ENCODE peak calls at places on chromosomes 12 and 14, in six cellular contexts. M is mesendoderm, S is IMR-90, G is neuronal stem cell, Y is H1, U is trophoblast cell. R is an unnamed sample.

GRCh38 chr14:101489092-101489760 is 72.1 kb upstream of the DIO3 start:
- DNase-seq in Y (no peak), S (no peak), G (no peak), U (no peak), M (no peak), R (no peak)

GRCh38 chr12:113040722-113041168 is 15.8 kb upstream of the DTX1 start:
- DNase-seq in G (no peak), Y (no peak), M (peak), S (peak), U (peak), R (peak)

GRCh38 chr14:29274890-29275651 is 508.5 kb downstream of the FOXG1 start:
- DNase-seq in U (no peak), S (no peak), M (no peak), Y (no peak), G (no peak), R (no peak)

GRCh38 chr12:108750471-108751402 is 19.4 kb upstream of the CORO1C start:
- DNase-seq in Y (no peak), S (no peak), G (no peak), U (no peak), M (no peak), R (no peak)

GRCh38 chr14:96735509-96735908 is 61.7 kb upstream of the VRK1 start:
- DNase-seq in U (no peak), G (no peak), Y (no peak), M (no peak), S (no peak), R (no peak)

GRCh38 chr14:64604854-64605253 is 55.1 kb downstream of the PPP1R36 start:
- DNase-seq in U (no peak), G (no peak), S (no peak), M (no peak), Y (peak), R (no peak)

GRCh38 chr14:80117876-80118275 is 93.4 kb downstream of the DIO2 start:
- DNase-seq in Y (no peak), M (no peak), G (no peak), U (no peak), S (no peak), R (no peak)

GRCh38 chr12:75389061-75389460 is 1.8 kb upstream of the GLIPR1L2 start:
- DNase-seq in S (peak), U (no peak), M (no peak), G (no peak), Y (no peak), R (peak)

GRCh38 chr12:93198086-93198485 is 179.6 kb upstream of the NUDT4 start:
- DNase-seq in S (peak), Y (no peak), G (no peak), U (peak), M (no peak), R (peak)

GRCh38 chr12:62600038-62600437 is 133.4 kb downstream of the MON2 start:
- DNase-seq in U (no peak), G (no peak), M (no peak), Y (no peak), S (no peak), R (peak)

GRCh38 chr12:62603061-62603810 is 136.6 kb downstream of the MON2 start:
- DNase-seq in S (peak), U (peak), Y (peak), G (peak), M (peak), R (peak)

GRCh38 chr12:62602445-62603060 is 135.9 kb downstream of the MON2 start:
- DNase-seq in G (peak), S (peak), U (peak), Y (peak), M (peak), R (peak)

GRCh38 chr12:62603811-62604098 is 137.1 kb downstream of the MON2 start:
- DNase-seq in M (no peak), S (no peak), Y (no peak), G (no peak), U (no peak), R (no peak)

GRCh38 chr12:62601765-62602444 is 135.3 kb downstream of the MON2 start:
- DNase-seq in M (no peak), Y (no peak), S (no peak), U (no peak), G (no peak), R (no peak)
- H4K8ac ChIP-seq in M (peak), Y (peak), S (peak), U (peak), G (no peak), R (peak)

GRCh38 chr14:89954045-89955021 is at the start of gene EFCAB11:
- DNase-seq in Y (peak), G (peak), U (peak), M (peak), S (peak), R (peak)
- H3K4me3 ChIP-seq in Y (peak), G (peak), U (peak), M (peak), S (peak), R (peak)

GRCh38 chr14:71062581-71063303 is 155.5 kb downstream of the PCNX1 start:
- DNase-seq in G (no peak), U (no peak), Y (no peak), S (peak), M (no peak), R (peak)
- H4K8ac ChIP-seq in G (no peak), U (no peak), Y (no peak), S (no peak), M (no peak), R (no peak)

DNA sequence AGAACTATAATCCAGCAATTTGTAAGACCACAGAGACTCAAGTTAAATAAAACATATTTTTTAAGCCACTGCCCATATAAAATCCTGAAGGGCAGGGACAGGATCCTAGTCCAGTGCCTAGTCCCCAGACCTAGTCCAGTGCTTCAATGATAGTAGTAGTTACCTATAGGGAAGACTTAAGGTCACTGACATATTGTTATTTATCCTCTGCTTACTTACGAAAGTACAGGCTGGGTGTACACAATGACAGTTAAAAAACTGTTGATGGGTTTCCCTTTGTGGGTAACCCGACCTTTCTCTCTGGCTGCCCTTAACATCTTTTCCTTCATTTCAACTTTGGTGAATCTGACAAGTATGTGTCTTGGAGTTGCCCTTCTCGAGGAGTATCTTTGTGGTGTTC is 192.5 kb downstream of the SLC25A21 start:
- DNase-seq in M (no peak), S (no peak), Y (no peak), G (no peak), U (no peak), R (no peak)
- H3K4me3 ChIP-seq in M (no peak), S (no peak), Y (no peak), G (no peak), U (no peak), R (no peak)

DNA sequence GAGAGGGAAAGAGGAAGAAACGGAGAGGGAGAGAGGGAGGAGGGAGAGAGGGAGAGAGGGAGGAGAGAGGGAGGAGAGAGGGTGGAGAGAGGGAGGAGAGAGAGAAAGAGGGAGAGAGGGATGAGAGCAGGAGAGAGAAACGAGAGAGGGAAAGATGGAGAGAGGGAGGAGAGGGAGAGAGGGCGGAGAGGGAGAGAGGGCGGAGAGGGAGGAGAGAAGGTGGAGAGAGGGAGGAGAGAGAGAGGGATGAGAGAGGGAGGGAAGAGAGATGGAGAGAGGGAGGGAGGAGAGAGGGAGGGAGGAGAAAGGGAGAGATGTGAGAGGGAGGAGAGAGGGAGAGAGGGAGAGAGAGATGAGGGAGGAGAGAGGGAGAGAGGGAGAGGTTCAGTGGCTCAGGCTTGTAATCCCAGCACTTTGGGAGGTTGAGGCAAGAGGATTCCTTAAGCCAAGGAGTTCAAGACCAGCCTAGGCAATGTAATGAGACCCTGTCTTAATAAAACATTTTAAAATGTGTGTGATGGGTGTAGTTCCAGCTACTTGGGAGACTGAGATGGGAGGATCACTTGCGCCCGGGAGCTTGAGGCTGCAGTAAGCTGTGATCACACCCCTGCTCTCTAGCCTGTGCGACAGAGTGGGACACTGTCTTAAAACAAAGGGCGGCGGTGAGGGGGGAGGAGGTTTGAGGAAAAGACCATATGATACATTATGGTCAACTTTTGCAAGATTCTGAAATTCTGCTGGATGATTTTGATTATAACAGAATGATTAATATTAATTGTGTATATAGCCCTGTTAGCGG is 21.3 kb upstream of the SNRPF start:
- DNase-seq in S (no peak), G (no peak), Y (no peak), M (no peak), U (no peak), R (no peak)
- H4K8ac ChIP-seq in S (no peak), G (no peak), Y (no peak), M (no peak), U (no peak), R (no peak)

DNA sequence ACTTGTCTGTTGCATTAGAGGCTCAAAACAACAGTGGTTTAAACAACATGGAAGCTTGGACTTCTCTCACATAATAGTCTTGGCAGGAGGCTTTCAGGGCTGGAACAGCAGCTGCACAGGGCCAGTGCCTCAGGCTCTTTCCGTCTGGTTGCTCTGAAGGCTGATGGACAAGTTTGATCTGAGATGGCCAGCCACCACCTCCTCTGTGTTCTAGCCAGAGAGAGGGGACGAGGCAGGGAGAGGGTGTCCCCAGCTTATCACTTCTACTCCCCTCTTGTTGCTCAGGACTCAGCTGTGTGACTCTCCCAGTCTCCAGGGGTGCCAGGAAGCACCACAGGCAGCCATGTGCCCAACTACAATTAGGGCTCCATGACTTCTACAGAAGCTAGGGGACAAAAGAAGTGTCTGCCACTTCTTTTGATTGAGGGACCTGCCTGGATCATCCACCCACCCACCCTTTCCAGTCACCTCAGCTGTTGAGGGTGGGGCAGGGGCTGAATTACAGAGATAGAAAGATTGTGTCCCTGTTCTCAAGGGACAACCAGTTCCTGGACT is 46.6 kb downstream of the SMIM41 start:
- DNase-seq in M (no peak), Y (no peak), U (no peak), S (no peak), G (no peak), R (no peak)
- H3K4me3 ChIP-seq in M (no peak), Y (no peak), U (no peak), S (no peak), G (no peak), R (no peak)

DNA sequence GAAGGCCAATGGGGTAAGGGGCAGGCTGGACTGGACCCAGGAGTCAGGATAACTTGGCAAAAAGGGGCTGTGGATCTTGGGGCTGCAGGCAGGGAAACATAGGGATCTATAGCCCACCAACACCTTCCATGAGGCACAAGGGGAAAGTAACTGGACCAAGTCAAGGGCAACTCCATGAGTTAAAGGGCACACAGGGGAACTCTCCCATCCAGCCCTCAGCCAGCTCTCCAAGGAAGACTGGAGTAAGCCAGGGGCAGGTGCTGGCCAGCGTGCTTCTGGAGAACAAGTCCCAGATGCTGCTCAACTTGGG is 31.3 kb upstream of the ZFP36L1 start:
- DNase-seq in M (no peak), S (no peak), U (no peak), G (no peak), Y (no peak), R (no peak)
- H4K8ac ChIP-seq in M (no peak), S (peak), U (peak), G (peak), Y (peak), R (no peak)

DNA sequence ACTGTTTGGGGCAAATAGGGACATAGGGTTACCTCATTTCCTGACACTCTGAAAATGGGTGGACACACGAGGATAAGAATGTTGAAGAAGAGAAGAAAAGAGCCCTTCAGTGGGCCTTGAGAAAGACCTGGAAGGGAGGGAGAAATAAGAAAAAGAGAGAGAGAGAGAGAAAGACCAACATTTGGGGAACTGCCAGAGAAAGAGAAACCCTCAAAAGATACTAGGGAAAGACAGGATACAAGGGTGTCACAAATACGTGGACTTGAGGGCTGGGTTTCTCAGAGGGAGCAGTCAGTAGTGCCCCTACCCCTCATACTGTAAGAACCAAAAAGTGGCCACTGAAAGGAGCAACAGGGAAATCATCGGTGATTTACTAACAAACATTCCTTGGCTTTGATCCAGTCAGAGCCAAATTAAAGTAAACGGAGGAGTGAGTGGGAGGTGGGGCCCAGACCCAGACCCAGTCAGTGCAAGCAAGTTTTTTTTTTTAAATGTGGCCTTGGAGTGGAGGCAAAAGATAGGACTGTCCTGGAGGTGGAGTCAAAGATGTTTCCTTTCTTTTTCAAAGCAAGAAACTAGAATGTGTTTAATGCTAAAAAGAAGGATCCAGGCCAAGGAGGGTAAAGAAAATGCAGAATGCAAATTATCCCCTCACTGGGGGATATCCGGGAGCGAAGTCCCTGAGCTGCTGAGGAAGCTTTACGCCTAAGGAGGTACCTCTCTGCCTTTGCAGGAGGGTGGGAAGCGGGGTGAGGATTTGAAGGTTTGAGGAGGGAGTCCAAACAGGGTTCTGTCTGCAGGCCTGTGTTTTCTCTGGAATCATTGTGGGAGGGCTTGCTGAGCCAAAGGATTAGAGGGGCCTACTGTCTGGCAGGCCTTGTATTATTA is 143.4 kb upstream of the AMIGO2 start:
- DNase-seq in U (no peak), S (no peak), M (peak), Y (peak), G (no peak), R (peak)
- H3K4me3 ChIP-seq in U (no peak), S (no peak), M (no peak), Y (no peak), G (no peak), R (no peak)

R was measured in mesenchymal stem cell.